ENCODE peak calls at places on chromosomes 4 and X, in nine cellular contexts. I, Y, A, Z, T, N, E, W and L are unnamed samples.

GRCh38 chr4:39023059-39023458 is 9.2 kb downstream of the TMEM156 start:
- DNase-seq in I (no peak), Y (no peak), A (no peak), Z (no peak), T (no peak), N (no peak), E (no peak), W (no peak), L (no peak)

GRCh38 chr4:56937262-56937661 is 29.6 kb downstream of the REST start:
- DNase-seq in I (no peak), Y (no peak), A (peak; percentile 63), Z (peak; percentile 83), T (no peak), N (no peak), E (no peak), W (no peak), L (no peak)

GRCh38 chr4:47703964-47704363 is 133.9 kb downstream of the CORIN start:
- DNase-seq in I (no peak), Y (no peak), A (no peak), Z (no peak), T (no peak), N (no peak), E (no peak), W (no peak), L (no peak)

GRCh38 chr4:152691761-152692160 is 12.0 kb upstream of the TMEM154 start:
- DNase-seq in I (no peak), Y (no peak), A (no peak), Z (no peak), T (no peak), N (no peak), E (no peak), W (no peak), L (no peak)

GRCh38 chr4:47065099-47065498 is 33.7 kb downstream of the GABRB1 start:
- DNase-seq in I (no peak), Y (no peak), A (no peak), Z (no peak), T (no peak), N (no peak), E (no peak), W (no peak), L (no peak)

GRCh38 chr4:53589511-53589910 is 1.8 kb downstream of the LNX1 start:
- DNase-seq in I (no peak), Y (no peak), A (no peak), Z (no peak), T (no peak), N (no peak), E (no peak), W (no peak), L (no peak)

GRCh38 chrX:44621088-44621487 is 78.4 kb upstream of the FUNDC1 start:
- DNase-seq in I (no peak), Y (no peak), A (no peak), Z (no peak), T (no peak), N (no peak), E (no peak), W (no peak), L (no peak)

GRCh38 chr4:37453361-37454262 is 209.1 kb downstream of the NWD2 start:
- DNase-seq in I (peak; percentile 0), Y (peak; percentile 86), A (peak; percentile 72), Z (no peak), T (peak; percentile 84), N (peak; percentile 59), E (no peak), W (peak; percentile 68), L (no peak)

GRCh38 chrX:47097018-47097417 is 18.8 kb downstream of the RGN start:
- DNase-seq in I (no peak), Y (no peak), A (no peak), Z (no peak), T (no peak), N (no peak), E (no peak), W (no peak), L (no peak)